ENCODE peak calls at places on chromosomes 2 and 18, in four cellular contexts. One of them, this sample, is unnamed.

GRCh38 chr2:152343426-152343825 is 8.5 kb downstream of the FMNL2 start:
- DNase-seq in AG09319: no peak
- DNase-seq in body of pancreas: no peak
- DNase-seq in PC-9: no peak
- DNase-seq in this sample: no peak

GRCh38 chr2:44753552-44754285 is 187.8 kb upstream of the SIX3 start:
- DNase-seq in AG09319: no peak
- DNase-seq in body of pancreas: no peak
- DNase-seq in PC-9: no peak
- DNase-seq in this sample: no peak

GRCh38 chr2:3641181-3641580 is 16.8 kb upstream of the ALLC start:
- DNase-seq in AG09319: no peak
- DNase-seq in body of pancreas: no peak
- DNase-seq in PC-9: no peak
- DNase-seq in this sample: peak

GRCh38 chr18:58870130-58870529 is 5.5 kb downstream of the ZNF532 start:
- DNase-seq in AG09319: no peak
- DNase-seq in body of pancreas: no peak
- DNase-seq in PC-9: no peak
- DNase-seq in this sample: peak

GRCh38 chr2:16773080-16773713 is 107.6 kb upstream of the CYRIA start:
- DNase-seq in AG09319: no peak
- DNase-seq in body of pancreas: no peak
- DNase-seq in PC-9: peak
- DNase-seq in this sample: peak

GRCh38 chr2:12155308-12156061 is 409.1 kb downstream of the LPIN1 start:
- DNase-seq in AG09319: peak
- DNase-seq in body of pancreas: no peak
- DNase-seq in PC-9: peak
- DNase-seq in this sample: no peak

GRCh38 chr2:62526531-62527381 is 20.8 kb upstream of the TMEM17 start:
- DNase-seq in AG09319: no peak
- DNase-seq in body of pancreas: no peak
- DNase-seq in PC-9: no peak
- DNase-seq in this sample: no peak

GRCh38 chr2:144520718-144521487 is 984 bp upstream of the ZEB2 start:
- DNase-seq in AG09319: no peak
- DNase-seq in body of pancreas: no peak
- DNase-seq in PC-9: no peak
- DNase-seq in this sample: no peak

GRCh38 chr2:9231291-9232165 is 24.9 kb downstream of the ASAP2 start:
- DNase-seq in AG09319: no peak
- DNase-seq in body of pancreas: no peak
- DNase-seq in PC-9: peak
- DNase-seq in this sample: peak

GRCh38 chr18:22676423-22676822 is 256.7 kb upstream of the RBBP8 start:
- DNase-seq in AG09319: peak
- DNase-seq in body of pancreas: no peak
- DNase-seq in PC-9: no peak
- DNase-seq in this sample: no peak

GRCh38 chr2:176455865-176456291 is 186.6 kb downstream of the MTX2 start:
- DNase-seq in AG09319: peak
- DNase-seq in body of pancreas: peak
- DNase-seq in PC-9: no peak
- DNase-seq in this sample: no peak

GRCh38 chr2:53473236-53473635 is 294.4 kb upstream of the CHAC2 start:
- DNase-seq in AG09319: no peak
- DNase-seq in body of pancreas: peak
- DNase-seq in PC-9: no peak
- DNase-seq in this sample: peak

GRCh38 chr2:116413659-116414058 is 1400.8 kb upstream of the DDX18 start:
- DNase-seq in AG09319: no peak
- DNase-seq in body of pancreas: no peak
- DNase-seq in PC-9: no peak
- DNase-seq in this sample: no peak

GRCh38 chr2:96330407-96330806 is 5.2 kb upstream of the NCAPH start:
- DNase-seq in AG09319: no peak
- DNase-seq in body of pancreas: no peak
- DNase-seq in PC-9: peak
- DNase-seq in this sample: no peak

GRCh38 chr2:208542465-208543041 is 136.0 kb downstream of the PTH2R start:
- DNase-seq in AG09319: no peak
- DNase-seq in body of pancreas: no peak
- DNase-seq in PC-9: no peak
- DNase-seq in this sample: no peak

GRCh38 chr2:240887631-240888030 is 8.3 kb downstream of the MAB21L4 start:
- DNase-seq in AG09319: no peak
- DNase-seq in body of pancreas: peak
- DNase-seq in PC-9: no peak
- DNase-seq in this sample: no peak

GRCh38 chr2:10188211-10188610 is 65.7 kb downstream of the RRM2 start:
- DNase-seq in AG09319: no peak
- DNase-seq in body of pancreas: no peak
- DNase-seq in PC-9: no peak
- DNase-seq in this sample: no peak

GRCh38 chr2:237403024-237403882 is 10.7 kb downstream of the COL6A3 start:
- DNase-seq in AG09319: peak
- DNase-seq in body of pancreas: no peak
- DNase-seq in PC-9: no peak
- DNase-seq in this sample: no peak

GRCh38 chr18:23867011-23867410 is 147.5 kb upstream of the TTC39C start:
- DNase-seq in AG09319: no peak
- DNase-seq in body of pancreas: no peak
- DNase-seq in PC-9: no peak
- DNase-seq in this sample: no peak

GRCh38 chr2:40824269-40824668 is 372.4 kb upstream of the SLC8A1 start:
- DNase-seq in AG09319: no peak
- DNase-seq in body of pancreas: no peak
- DNase-seq in PC-9: no peak
- DNase-seq in this sample: no peak

GRCh38 chr2:75199428-75200011 is at the start of gene TACR1:
- DNase-seq in AG09319: peak
- DNase-seq in body of pancreas: peak
- DNase-seq in PC-9: peak
- DNase-seq in this sample: peak

GRCh38 chr2:75503048-75503607 is 57.6 kb downstream of the EVA1A start:
- DNase-seq in AG09319: no peak
- DNase-seq in body of pancreas: no peak
- DNase-seq in PC-9: peak
- DNase-seq in this sample: no peak

GRCh38 chr18:35159782-35160181 is 81.1 kb upstream of the ZNF397 start:
- DNase-seq in AG09319: no peak
- DNase-seq in body of pancreas: no peak
- DNase-seq in PC-9: no peak
- DNase-seq in this sample: no peak

GRCh38 chr18:57853133-57853532 is 50.0 kb upstream of the ATP8B1 start:
- DNase-seq in AG09319: no peak
- DNase-seq in body of pancreas: no peak
- DNase-seq in PC-9: no peak
- DNase-seq in this sample: no peak

GRCh38 chr2:216850665-216851327 is 9.1 kb downstream of the TNP1 start:
- DNase-seq in AG09319: no peak
- DNase-seq in body of pancreas: no peak
- DNase-seq in PC-9: no peak
- DNase-seq in this sample: no peak

GRCh38 chr2:80326214-80326613 is 21.7 kb upstream of the LRRTM1 start:
- DNase-seq in AG09319: no peak
- DNase-seq in body of pancreas: no peak
- DNase-seq in PC-9: no peak
- DNase-seq in this sample: peak

GRCh38 chr18:63293930-63294329 is 25.6 kb downstream of the BCL2 start:
- DNase-seq in AG09319: no peak
- DNase-seq in body of pancreas: no peak
- DNase-seq in PC-9: no peak
- DNase-seq in this sample: no peak